ENCODE peak calls at places on chromosomes 5 and 9, in four cellular contexts. One of them, this sample, is unnamed. For H3K9me3 and H3K4me1, the result is how much of the 10 kb centered on the place peaks cover.

GRCh38 chr5:80631277-80632259 is 22.9 kb upstream of the MSH3 start:
- DNase-seq in A549: no peak
- DNase-seq in PC-3: no peak
- DNase-seq in heart left ventricle: no peak
- DNase-seq in this sample: no peak

GRCh38 chr9:134057311-134057665 is 10.5 kb downstream of the BRD3 start:
- DNase-seq in A549: no peak
- DNase-seq in heart left ventricle: no peak
- DNase-seq in PC-3: no peak
- DNase-seq in this sample: no peak

GRCh38 chr9:108186996-108187395 is 668.8 kb downstream of the ACTL7B start:
- DNase-seq in heart left ventricle: peak
- DNase-seq in A549: no peak
- DNase-seq in PC-3: no peak
- DNase-seq in this sample: no peak

GRCh38 chr9:128243486-128244415 is 32.1 kb downstream of the GOLGA2 start:
- DNase-seq in PC-3: no peak
- DNase-seq in heart left ventricle: peak
- DNase-seq in A549: no peak
- DNase-seq in this sample: no peak

GRCh38 chr9:78605029-78605930 is 308.4 kb downstream of the PSAT1 start:
- DNase-seq in heart left ventricle: no peak
- DNase-seq in A549: no peak
- DNase-seq in PC-3: no peak
- DNase-seq in this sample: no peak

GRCh38 chr5:35780236-35780635 is 76.5 kb upstream of the IL7R start:
- DNase-seq in heart left ventricle: no peak
- DNase-seq in PC-3: no peak
- DNase-seq in A549: no peak
- DNase-seq in this sample: no peak

GRCh38 chr9:21553441-21553840 is 71.3 kb upstream of the IFNE start:
- DNase-seq in PC-3: no peak
- DNase-seq in A549: no peak
- DNase-seq in heart left ventricle: no peak
- DNase-seq in this sample: peak

GRCh38 chr5:113031132-113031531 is 54.5 kb downstream of the DCP2 start:
- DNase-seq in heart left ventricle: no peak
- DNase-seq in PC-3: no peak
- DNase-seq in A549: no peak
- DNase-seq in this sample: no peak

GRCh38 chr5:147818290-147818689 is 13.2 kb downstream of the SPINK1 start:
- DNase-seq in heart left ventricle: no peak
- DNase-seq in PC-3: peak
- DNase-seq in A549: no peak
- DNase-seq in this sample: no peak

GRCh38 chr5:33271606-33272005 is 169.2 kb upstream of the TARS1 start:
- DNase-seq in heart left ventricle: no peak
- DNase-seq in PC-3: no peak
- DNase-seq in A549: no peak
- DNase-seq in this sample: no peak

GRCh38 chr5:53256746-53257145 is 147.2 kb upstream of the MOCS2 start:
- DNase-seq in A549: no peak
- DNase-seq in heart left ventricle: peak
- DNase-seq in PC-3: peak
- DNase-seq in this sample: no peak

GRCh38 chr5:33313150-33313549 is 127.6 kb upstream of the TARS1 start:
- DNase-seq in PC-3: peak
- DNase-seq in A549: peak
- DNase-seq in heart left ventricle: no peak
- DNase-seq in this sample: peak

GRCh38 chr5:164798110-164798509 is 1292.7 kb downstream of the MAT2B start:
- DNase-seq in A549: no peak
- DNase-seq in heart left ventricle: no peak
- DNase-seq in PC-3: no peak
- DNase-seq in this sample: no peak

GRCh38 chr9:106708147-106708838 is 154.7 kb upstream of the ZNF462 start:
- DNase-seq in PC-3: no peak
- DNase-seq in A549: no peak
- DNase-seq in heart left ventricle: no peak
- DNase-seq in this sample: no peak

GRCh38 chr9:3874472-3875370 is 348.9 kb upstream of the RFX3 start:
- DNase-seq in A549: no peak
- DNase-seq in PC-3: no peak
- DNase-seq in heart left ventricle: no peak
- DNase-seq in this sample: no peak

GRCh38 chr5:112914584-112914983 is 7.4 kb downstream of the REEP5 start:
- DNase-seq in PC-3: no peak
- DNase-seq in heart left ventricle: no peak
- DNase-seq in A549: no peak
- DNase-seq in this sample: peak

GRCh38 chr9:121529237-121529987 is 29.8 kb upstream of the GGTA1 start:
- DNase-seq in heart left ventricle: peak
- DNase-seq in PC-3: peak
- DNase-seq in A549: no peak
- DNase-seq in this sample: no peak

GRCh38 chr5:83899351-83899970 is 178.8 kb upstream of the HAPLN1 start:
- DNase-seq in PC-3: no peak
- DNase-seq in heart left ventricle: no peak
- DNase-seq in A549: no peak
- DNase-seq in this sample: no peak

GRCh38 chr5:139027150-139027549 is 152.0 kb upstream of the LRRTM2 start:
- DNase-seq in PC-3: no peak
- DNase-seq in A549: no peak
- DNase-seq in heart left ventricle: no peak
- DNase-seq in this sample: no peak

GRCh38 chr5:1312993-1313833 is 18.3 kb upstream of the TERT start:
- DNase-seq in heart left ventricle: no peak
- DNase-seq in A549: no peak
- DNase-seq in PC-3: no peak
- DNase-seq in this sample: peak

GRCh38 chr5:170522211-170523128 is 18.6 kb downstream of the KCNIP1 start:
- DNase-seq in A549: no peak
- DNase-seq in PC-3: peak
- DNase-seq in heart left ventricle: no peak
- DNase-seq in this sample: no peak

GRCh38 chr5:17258429-17258828 is 41.0 kb downstream of the BASP1 start:
- DNase-seq in A549: no peak
- DNase-seq in PC-3: peak
- DNase-seq in heart left ventricle: no peak
- DNase-seq in this sample: no peak

GRCh38 chr9:22114956-22115355 is 105.9 kb upstream of the CDKN2B start:
- DNase-seq in heart left ventricle: no peak
- DNase-seq in PC-3: peak
- DNase-seq in A549: no peak
- DNase-seq in this sample: no peak

GRCh38 chr5:172712610-172713009 is 58.4 kb downstream of the DUSP1 start:
- DNase-seq in A549: no peak
- DNase-seq in PC-3: no peak
- DNase-seq in heart left ventricle: no peak
- DNase-seq in this sample: no peak

GRCh38 chr5:150134198-150134588 is 21.5 kb downstream of the PDGFRB start:
- DNase-seq in A549: no peak
- DNase-seq in heart left ventricle: no peak
- DNase-seq in PC-3: no peak
- DNase-seq in this sample: no peak

GRCh38 chr9:114083693-114084092 is 5.6 kb upstream of the AMBP start:
- DNase-seq in A549: no peak
- DNase-seq in heart left ventricle: no peak
- DNase-seq in PC-3: no peak
- DNase-seq in this sample: no peak

GRCh38 chr9:91474656-91475055 is 51.0 kb upstream of the NFIL3 start:
- DNase-seq in PC-3: peak
- DNase-seq in heart left ventricle: no peak
- DNase-seq in A549: no peak
- DNase-seq in this sample: no peak

GRCh38 chr9:98977246-98977681 is 33.6 kb downstream of the COL15A1 start:
- DNase-seq in PC-3: no peak
- DNase-seq in heart left ventricle: peak
- DNase-seq in A549: no peak
- DNase-seq in this sample: no peak

GRCh38 chr5:107469485-107469884 is 201.3 kb downstream of the EFNA5 start:
- DNase-seq in PC-3: peak
- DNase-seq in heart left ventricle: no peak
- DNase-seq in A549: peak
- DNase-seq in this sample: no peak

DNA sequence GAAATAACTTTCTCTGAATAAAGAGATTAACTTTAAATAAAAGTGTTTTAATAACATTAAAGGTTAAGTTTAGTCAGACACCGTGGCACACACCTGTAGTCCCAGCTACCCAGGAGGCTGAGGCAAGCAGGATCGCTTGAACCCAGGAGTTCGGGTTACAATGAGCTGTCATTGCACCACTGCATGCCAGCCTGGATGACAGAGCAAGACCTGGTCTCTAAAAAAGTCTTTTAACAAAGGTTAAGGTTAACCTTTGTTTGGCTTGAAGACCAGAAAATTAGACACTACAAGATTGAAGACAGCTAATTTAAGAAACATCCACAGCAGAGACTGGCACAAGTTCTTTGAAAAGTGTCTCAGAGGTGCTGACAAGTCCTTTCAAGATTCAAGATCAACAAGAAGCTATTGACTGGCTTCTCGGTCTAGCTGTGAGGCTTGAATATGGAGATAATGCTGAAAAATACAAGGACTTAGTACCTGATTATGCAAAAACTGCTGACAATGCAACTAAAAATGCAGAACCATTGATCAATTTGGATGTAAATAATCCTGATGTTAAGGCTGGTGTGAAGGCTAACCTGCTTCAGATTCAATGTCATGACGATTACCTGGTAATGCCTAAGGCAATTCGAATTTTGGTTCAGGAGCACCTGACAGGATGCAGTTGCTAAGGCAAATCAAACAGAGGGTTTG is 48.8 kb downstream of the FAM81B start:
- DNase-seq in heart left ventricle: no peak
- DNase-seq in PC-3: no peak
- DNase-seq in A549: no peak
- DNase-seq in this sample: no peak
- H3K27ac ChIP-seq in heart left ventricle: no peak
- H3K27ac ChIP-seq in PC-3: no peak
- H3K27ac ChIP-seq in A549: no peak
- H3K27ac ChIP-seq in this sample: no peak

GRCh38 chr5:180215738-180216630 is 7.0 kb upstream of the RASGEF1C start:
- DNase-seq in heart left ventricle: no peak
- DNase-seq in PC-3: no peak
- DNase-seq in A549: no peak
- DNase-seq in this sample: no peak

GRCh38 chr5:180214870-180215737 is 6.1 kb upstream of the RASGEF1C start:
- DNase-seq in A549: no peak
- DNase-seq in PC-3: no peak
- DNase-seq in heart left ventricle: no peak
- DNase-seq in this sample: no peak

GRCh38 chr5:180217797-180218196 is 8.8 kb upstream of the RASGEF1C start:
- DNase-seq in heart left ventricle: no peak
- DNase-seq in PC-3: no peak
- DNase-seq in A549: no peak
- DNase-seq in this sample: no peak

GRCh38 chr5:180213657-180214207 is 4.7 kb upstream of the RASGEF1C start:
- DNase-seq in heart left ventricle: no peak
- DNase-seq in PC-3: no peak
- DNase-seq in A549: no peak
- DNase-seq in this sample: no peak

DNA sequence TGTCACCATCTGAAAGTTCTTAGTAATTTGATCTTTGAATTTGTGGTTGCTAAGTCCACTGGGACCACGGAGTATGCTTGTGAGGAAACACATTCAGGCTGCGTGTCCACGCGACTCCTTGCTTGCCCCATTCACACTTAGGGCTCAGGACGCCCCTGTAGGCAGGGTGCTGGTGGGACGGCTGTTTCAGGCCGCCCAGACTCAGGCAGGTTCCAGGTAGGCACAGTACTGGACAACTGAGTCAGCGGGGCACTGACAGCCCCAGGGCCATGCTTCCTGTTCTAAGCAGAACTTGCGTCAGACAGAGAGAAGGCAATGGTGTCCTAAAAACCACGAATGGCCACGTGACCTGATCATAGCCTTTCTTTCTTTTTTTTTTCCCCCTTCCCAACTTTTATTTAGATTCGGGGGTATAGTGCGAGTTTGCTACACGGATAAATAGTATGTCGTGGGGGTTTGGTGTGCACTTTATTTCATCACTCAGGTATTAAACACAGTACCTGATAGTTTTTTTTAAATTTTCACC is 7.7 kb upstream of the RASGEF1C start:
- DNase-seq in heart left ventricle: no peak
- DNase-seq in PC-3: no peak
- DNase-seq in A549: no peak
- DNase-seq in this sample: no peak
- H3K9me3 ChIP-seq in heart left ventricle: half or more
- H3K9me3 ChIP-seq in PC-3: under half
- H3K9me3 ChIP-seq in A549: under half
- H3K9me3 ChIP-seq in this sample: under half

GRCh38 chr9:88691811-88692210 is 156.8 kb downstream of the NXNL2 start:
- DNase-seq in A549: no peak
- DNase-seq in PC-3: no peak
- DNase-seq in heart left ventricle: no peak
- DNase-seq in this sample: no peak

GRCh38 chr9:88696501-88696900 is 161.5 kb downstream of the NXNL2 start:
- DNase-seq in PC-3: no peak
- DNase-seq in A549: no peak
- DNase-seq in heart left ventricle: no peak
- DNase-seq in this sample: no peak

GRCh38 chr9:88692837-88693236 is 157.9 kb downstream of the NXNL2 start:
- DNase-seq in PC-3: no peak
- DNase-seq in heart left ventricle: no peak
- DNase-seq in A549: no peak
- DNase-seq in this sample: no peak

GRCh38 chr9:88697764-88698436 is 162.9 kb downstream of the NXNL2 start:
- DNase-seq in A549: no peak
- DNase-seq in heart left ventricle: no peak
- DNase-seq in PC-3: no peak
- DNase-seq in this sample: no peak

GRCh38 chr9:88694625-88695024 is 159.6 kb downstream of the NXNL2 start:
- DNase-seq in heart left ventricle: no peak
- DNase-seq in PC-3: no peak
- DNase-seq in A549: no peak
- DNase-seq in this sample: no peak
- H3K4me1 ChIP-seq in heart left ventricle: under half
- H3K4me1 ChIP-seq in PC-3: under half
- H3K4me1 ChIP-seq in A549: under half
- H3K4me1 ChIP-seq in this sample: under half

DNA sequence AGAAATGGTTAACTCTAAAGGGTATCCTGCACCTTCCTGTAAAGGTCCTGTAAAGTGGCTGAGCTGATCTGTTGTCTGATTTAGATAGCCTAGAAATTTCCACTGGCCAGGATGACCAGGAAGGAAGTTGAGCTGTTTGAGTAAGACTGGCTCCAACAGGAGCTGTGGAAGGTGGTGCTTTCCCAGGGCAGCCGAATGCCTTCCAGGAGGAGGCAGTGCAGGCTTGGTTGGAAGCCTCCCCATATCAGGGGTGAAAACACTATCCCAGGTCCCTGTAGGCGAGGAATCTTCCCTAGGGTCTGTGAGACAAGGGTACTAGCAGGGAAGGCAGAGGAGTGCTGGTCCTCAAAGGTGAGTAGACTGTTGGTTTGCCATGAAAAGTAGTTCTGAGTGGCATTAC is 98.4 kb downstream of the LIX1 start:
- DNase-seq in heart left ventricle: peak
- DNase-seq in PC-3: peak
- DNase-seq in A549: no peak
- DNase-seq in this sample: peak
- H3K27ac ChIP-seq in heart left ventricle: no peak
- H3K27ac ChIP-seq in PC-3: no peak
- H3K27ac ChIP-seq in A549: no peak
- H3K27ac ChIP-seq in this sample: no peak

GRCh38 chr5:178965465-178966055 is 24.6 kb downstream of the ZNF454 start:
- DNase-seq in PC-3: no peak
- DNase-seq in heart left ventricle: no peak
- DNase-seq in A549: no peak
- DNase-seq in this sample: no peak
- H3K9me3 ChIP-seq in PC-3: half or more
- H3K9me3 ChIP-seq in heart left ventricle: half or more
- H3K9me3 ChIP-seq in A549: half or more
- H3K9me3 ChIP-seq in this sample: under half